ENCODE peak calls at places on chromosomes 13 and 19, in four cellular contexts. One of them, this sample, is unnamed.

GRCh38 chr13:74620711-74621110 is 486.5 kb upstream of the KLF12 start:
- DNase-seq in fibroblast of the aortic adventitia: no peak
- DNase-seq in cardiac fibroblast: no peak
- DNase-seq in AG04450: no peak
- DNase-seq in this sample: no peak

GRCh38 chr13:94329754-94330551 is 149.5 kb downstream of the DCT start:
- DNase-seq in fibroblast of the aortic adventitia: peak
- DNase-seq in AG04450: peak
- DNase-seq in cardiac fibroblast: peak
- DNase-seq in this sample: peak

GRCh38 chr13:44573071-44573470 is 3.1 kb downstream of the TSC22D1 start:
- DNase-seq in AG04450: no peak
- DNase-seq in fibroblast of the aortic adventitia: no peak
- DNase-seq in cardiac fibroblast: no peak
- DNase-seq in this sample: no peak

GRCh38 chr13:87677334-87678234 is 6.4 kb downstream of the SLITRK5 start:
- DNase-seq in AG04450: no peak
- DNase-seq in fibroblast of the aortic adventitia: no peak
- DNase-seq in cardiac fibroblast: no peak
- DNase-seq in this sample: no peak

GRCh38 chr13:44244288-44244687 is 129.3 kb upstream of the SERP2 start:
- DNase-seq in AG04450: no peak
- DNase-seq in fibroblast of the aortic adventitia: no peak
- DNase-seq in cardiac fibroblast: no peak
- DNase-seq in this sample: no peak

GRCh38 chr19:46718157-46718933 is 1.4 kb upstream of the PRKD2 start:
- DNase-seq in cardiac fibroblast: no peak
- DNase-seq in AG04450: no peak
- DNase-seq in fibroblast of the aortic adventitia: no peak
- DNase-seq in this sample: no peak

GRCh38 chr13:93146584-93147292 is 79.9 kb upstream of the GPC6 start:
- DNase-seq in cardiac fibroblast: peak
- DNase-seq in fibroblast of the aortic adventitia: peak
- DNase-seq in AG04450: peak
- DNase-seq in this sample: no peak

GRCh38 chr19:13959141-13959961 is 7.0 kb downstream of the DCAF15 start:
- DNase-seq in fibroblast of the aortic adventitia: no peak
- DNase-seq in AG04450: no peak
- DNase-seq in cardiac fibroblast: no peak
- DNase-seq in this sample: no peak

GRCh38 chr13:86945596-86945995 is 725.6 kb upstream of the SLITRK5 start:
- DNase-seq in fibroblast of the aortic adventitia: no peak
- DNase-seq in AG04450: no peak
- DNase-seq in cardiac fibroblast: no peak
- DNase-seq in this sample: no peak

GRCh38 chr19:3987619-3988371 is 2.5 kb upstream of the EEF2 start:
- DNase-seq in AG04450: peak
- DNase-seq in cardiac fibroblast: peak
- DNase-seq in fibroblast of the aortic adventitia: peak
- DNase-seq in this sample: no peak

GRCh38 chr13:109794095-109794494 is 7.7 kb upstream of the IRS2 start:
- DNase-seq in cardiac fibroblast: no peak
- DNase-seq in fibroblast of the aortic adventitia: no peak
- DNase-seq in AG04450: no peak
- DNase-seq in this sample: no peak

GRCh38 chr13:31908696-31909386 is 122.7 kb upstream of the FRY start:
- DNase-seq in cardiac fibroblast: peak
- DNase-seq in fibroblast of the aortic adventitia: peak
- DNase-seq in AG04450: no peak
- DNase-seq in this sample: no peak

GRCh38 chr19:46195104-46195503 is 34.4 kb upstream of the IGFL1 start:
- DNase-seq in AG04450: no peak
- DNase-seq in fibroblast of the aortic adventitia: no peak
- DNase-seq in cardiac fibroblast: no peak
- DNase-seq in this sample: no peak

GRCh38 chr19:5947435-5947834 is 30.5 kb downstream of the RANBP3 start:
- DNase-seq in AG04450: no peak
- DNase-seq in fibroblast of the aortic adventitia: no peak
- DNase-seq in cardiac fibroblast: peak
- DNase-seq in this sample: no peak

GRCh38 chr19:29662278-29662603 is 3.0 kb upstream of the PLEKHF1 start:
- DNase-seq in fibroblast of the aortic adventitia: no peak
- DNase-seq in cardiac fibroblast: no peak
- DNase-seq in AG04450: no peak
- DNase-seq in this sample: no peak

GRCh38 chr13:43583331-43583730 is 203.4 kb downstream of the ENOX1 start:
- DNase-seq in AG04450: no peak
- DNase-seq in cardiac fibroblast: no peak
- DNase-seq in fibroblast of the aortic adventitia: no peak
- DNase-seq in this sample: no peak

GRCh38 chr19:39780894-39781293 is 2.2 kb downstream of the LEUTX start:
- DNase-seq in cardiac fibroblast: no peak
- DNase-seq in AG04450: no peak
- DNase-seq in fibroblast of the aortic adventitia: no peak
- DNase-seq in this sample: no peak

GRCh38 chr19:33634361-33635091 is 12.8 kb downstream of the CHST8 start:
- DNase-seq in fibroblast of the aortic adventitia: no peak
- DNase-seq in cardiac fibroblast: no peak
- DNase-seq in AG04450: no peak
- DNase-seq in this sample: no peak

GRCh38 chr19:28956421-28956820 is 256.5 kb downstream of the UQCRFS1 start:
- DNase-seq in fibroblast of the aortic adventitia: no peak
- DNase-seq in AG04450: no peak
- DNase-seq in cardiac fibroblast: no peak
- DNase-seq in this sample: no peak

GRCh38 chr13:101576452-101576851 is 124.0 kb downstream of the ITGBL1 start:
- DNase-seq in AG04450: peak
- DNase-seq in fibroblast of the aortic adventitia: no peak
- DNase-seq in cardiac fibroblast: peak
- DNase-seq in this sample: no peak

GRCh38 chr19:1125601-1126533 is 22.1 kb downstream of the GPX4 start:
- DNase-seq in AG04450: no peak
- DNase-seq in cardiac fibroblast: peak
- DNase-seq in fibroblast of the aortic adventitia: peak
- DNase-seq in this sample: no peak

GRCh38 chr13:46278474-46278873 is 66.7 kb downstream of the LRRC63 start:
- DNase-seq in AG04450: no peak
- DNase-seq in fibroblast of the aortic adventitia: no peak
- DNase-seq in cardiac fibroblast: no peak
- DNase-seq in this sample: no peak

GRCh38 chr13:46270416-46270815 is 58.7 kb downstream of the LRRC63 start:
- DNase-seq in AG04450: no peak
- DNase-seq in cardiac fibroblast: no peak
- DNase-seq in fibroblast of the aortic adventitia: no peak
- DNase-seq in this sample: no peak

DNA sequence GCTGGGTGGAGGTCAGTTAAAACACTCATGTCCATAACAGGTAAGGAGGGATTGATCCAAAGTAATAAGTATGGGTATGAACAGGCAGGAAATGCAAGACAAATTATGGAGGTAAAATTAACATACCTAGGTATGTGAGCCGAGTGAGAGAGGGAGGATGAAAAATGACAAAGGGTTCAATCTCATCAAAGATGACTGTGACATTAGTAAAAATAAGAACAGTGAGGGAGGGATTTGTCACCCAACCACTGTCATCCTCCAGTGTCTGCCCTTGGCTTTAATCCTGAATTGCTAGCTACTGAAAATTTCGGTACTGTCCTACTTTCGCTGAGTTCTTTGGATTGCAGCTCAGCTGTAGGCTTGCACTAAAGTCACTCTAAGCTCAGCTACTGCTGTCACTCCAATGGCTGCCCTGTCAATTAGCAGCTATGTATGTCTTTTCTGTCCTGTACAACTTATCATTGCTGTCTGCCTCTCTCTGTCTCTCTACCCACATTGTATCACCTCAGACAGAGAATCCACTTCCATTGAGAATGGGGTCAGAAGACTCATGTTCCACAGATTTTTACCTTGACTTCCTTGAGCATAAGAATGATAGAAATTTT is 62.5 kb downstream of the LRRC63 start:
- DNase-seq in AG04450: no peak
- DNase-seq in fibroblast of the aortic adventitia: no peak
- DNase-seq in cardiac fibroblast: no peak
- DNase-seq in this sample: no peak
- H3K4me3 ChIP-seq in AG04450: no peak
- H3K4me3 ChIP-seq in fibroblast of the aortic adventitia: no peak
- H3K4me3 ChIP-seq in cardiac fibroblast: no peak
- H3K4me3 ChIP-seq in this sample: no peak

GRCh38 chr19:12696366-12697335 is at the start of gene FBXW9:
- DNase-seq in fibroblast of the aortic adventitia: peak
- DNase-seq in cardiac fibroblast: peak
- DNase-seq in AG04450: peak
- DNase-seq in this sample: peak
- H3K4me3 ChIP-seq in fibroblast of the aortic adventitia: peak
- H3K4me3 ChIP-seq in cardiac fibroblast: peak
- H3K4me3 ChIP-seq in AG04450: peak
- H3K4me3 ChIP-seq in this sample: peak

DNA sequence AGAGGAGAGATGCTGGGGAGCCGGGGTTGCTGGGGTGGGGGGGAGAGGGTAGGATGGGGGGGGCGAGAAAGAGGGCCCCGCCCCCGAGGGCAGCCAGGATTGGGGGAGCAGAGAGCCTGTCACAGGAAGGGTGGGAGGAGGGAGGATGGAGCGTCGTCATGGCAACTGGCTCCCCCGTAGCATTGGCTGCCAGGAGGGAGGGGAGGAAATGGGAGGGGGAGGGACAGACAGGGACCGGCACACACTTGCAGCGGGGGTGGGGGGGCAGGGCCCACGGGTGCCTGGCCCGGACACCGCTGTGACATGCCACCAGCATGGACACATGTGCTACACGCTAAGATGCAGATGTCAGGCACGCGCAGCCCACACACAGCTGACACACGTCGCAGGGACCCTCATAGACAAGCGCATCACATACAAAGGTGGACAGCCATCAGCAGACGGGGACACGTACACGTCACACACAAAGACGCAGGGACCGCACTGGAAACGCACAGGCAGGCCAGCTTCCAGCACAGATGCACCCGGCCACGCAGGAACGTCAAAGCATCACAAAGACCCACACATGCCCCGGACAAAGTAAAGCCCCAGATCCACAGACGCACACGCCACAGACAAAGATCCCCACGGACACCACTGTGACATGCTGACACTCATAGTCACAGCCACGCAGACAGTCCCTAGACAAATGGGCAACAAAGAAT is at the start of gene LMTK3:
- DNase-seq in AG04450: no peak
- DNase-seq in cardiac fibroblast: peak
- DNase-seq in fibroblast of the aortic adventitia: peak
- DNase-seq in this sample: no peak
- H3K4me3 ChIP-seq in AG04450: peak
- H3K4me3 ChIP-seq in cardiac fibroblast: no peak
- H3K4me3 ChIP-seq in fibroblast of the aortic adventitia: peak
- H3K4me3 ChIP-seq in this sample: peak

DNA sequence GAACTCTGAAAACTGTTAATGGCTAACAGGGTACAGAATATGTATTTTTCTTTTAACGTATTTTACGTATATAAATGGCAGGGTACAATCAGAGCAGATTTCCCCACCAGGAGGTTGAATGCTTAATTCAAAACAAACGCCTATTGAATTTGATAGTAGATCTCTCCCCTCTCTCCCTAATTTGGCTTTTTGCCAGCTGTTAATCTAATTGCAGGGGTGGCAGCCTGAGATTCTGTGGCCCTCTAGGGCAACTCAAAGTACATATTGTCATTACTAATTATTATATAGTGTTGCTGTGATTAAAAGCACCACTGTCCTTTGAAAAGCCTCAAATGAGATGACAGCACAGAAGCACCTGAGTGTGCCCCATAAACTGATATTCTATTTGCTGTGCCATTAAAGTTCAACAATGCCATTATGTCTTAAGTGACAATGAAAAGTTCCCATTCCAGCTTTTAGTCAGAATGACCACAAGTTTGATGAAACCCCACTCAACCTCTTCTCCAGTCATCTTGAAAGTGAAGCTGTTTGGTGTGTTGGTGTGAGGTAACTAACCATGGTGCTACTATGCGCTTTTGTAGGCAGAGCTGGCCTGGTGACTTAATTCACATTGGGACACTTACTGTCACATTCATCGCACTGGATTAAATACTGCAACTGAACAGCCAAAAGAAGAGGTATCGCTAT is 351.4 kb downstream of the KCNRG start:
- DNase-seq in AG04450: no peak
- DNase-seq in cardiac fibroblast: no peak
- DNase-seq in fibroblast of the aortic adventitia: no peak
- DNase-seq in this sample: no peak
- H3K4me3 ChIP-seq in AG04450: no peak
- H3K4me3 ChIP-seq in cardiac fibroblast: no peak
- H3K4me3 ChIP-seq in fibroblast of the aortic adventitia: no peak
- H3K4me3 ChIP-seq in this sample: no peak

GRCh38 chr19:38429055-38429810 is 3.2 kb upstream of the RASGRP4 start:
- DNase-seq in cardiac fibroblast: no peak
- DNase-seq in AG04450: no peak
- DNase-seq in fibroblast of the aortic adventitia: no peak
- DNase-seq in this sample: no peak
- H3K4me3 ChIP-seq in cardiac fibroblast: no peak
- H3K4me3 ChIP-seq in AG04450: no peak
- H3K4me3 ChIP-seq in fibroblast of the aortic adventitia: no peak
- H3K4me3 ChIP-seq in this sample: no peak

GRCh38 chr13:114318624-114319023 is 4.3 kb downstream of the CHAMP1 start:
- DNase-seq in AG04450: no peak
- DNase-seq in fibroblast of the aortic adventitia: no peak
- DNase-seq in cardiac fibroblast: no peak
- DNase-seq in this sample: no peak
- H3K4me3 ChIP-seq in AG04450: no peak
- H3K4me3 ChIP-seq in fibroblast of the aortic adventitia: no peak
- H3K4me3 ChIP-seq in cardiac fibroblast: no peak
- H3K4me3 ChIP-seq in this sample: no peak

DNA sequence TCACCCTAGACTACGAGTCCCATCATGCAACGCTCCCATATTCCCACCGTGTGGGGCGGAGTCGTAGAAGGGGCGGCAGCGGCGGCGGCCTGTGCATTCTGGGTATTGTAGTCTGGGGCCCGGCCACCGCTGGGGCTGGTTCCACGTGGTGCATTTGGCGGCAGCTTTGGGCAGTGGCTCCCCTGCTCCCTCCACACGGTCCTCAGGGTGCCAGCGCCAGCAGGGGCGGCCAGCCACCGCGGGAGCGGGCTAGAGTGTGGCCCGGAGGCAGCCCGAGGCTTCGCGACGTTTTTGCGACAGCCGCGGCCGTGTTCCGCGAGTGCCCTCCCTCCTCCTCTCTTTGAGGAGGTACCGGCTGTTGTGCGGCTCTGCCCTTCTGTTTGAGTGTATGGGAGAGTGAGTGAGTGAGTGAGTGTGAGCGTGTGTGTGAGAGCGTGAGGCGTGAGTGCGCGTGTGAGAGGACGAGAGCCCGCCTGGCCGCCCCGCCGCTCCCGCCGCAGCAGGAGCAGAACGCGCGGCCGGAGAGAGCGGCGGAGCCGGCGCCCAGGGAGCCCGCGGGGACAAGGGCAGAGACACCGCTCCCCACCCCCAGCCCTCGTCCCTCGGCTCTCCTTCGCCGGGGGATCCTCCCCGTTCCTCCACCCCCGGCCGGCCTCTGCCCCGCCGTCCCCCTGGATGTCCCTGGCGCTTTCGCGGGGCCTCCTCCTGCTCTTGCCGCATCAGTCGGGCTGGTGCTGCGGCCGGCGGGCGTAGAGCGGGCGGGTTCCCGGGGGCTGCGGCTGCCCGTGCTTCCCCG is at the start of gene CDK8:
- DNase-seq in fibroblast of the aortic adventitia: peak
- DNase-seq in cardiac fibroblast: peak
- DNase-seq in AG04450: peak
- DNase-seq in this sample: peak
- H3K4me3 ChIP-seq in fibroblast of the aortic adventitia: peak
- H3K4me3 ChIP-seq in cardiac fibroblast: peak
- H3K4me3 ChIP-seq in AG04450: peak
- H3K4me3 ChIP-seq in this sample: peak

This sample was measured in AG04449.